ENCODE peak calls at places on chromosomes 7 and 10, in eight cellular contexts. One of them, this sample, is unnamed.

GRCh38 chr7:132732466-132732865 is 156.2 kb upstream of the PLXNA4 start:
- DNase-seq in foreskin fibroblast: no peak
- DNase-seq in hepatocyte: no peak
- DNase-seq in IMR-90: no peak
- DNase-seq in fibroblast of lung: no peak
- DNase-seq in BJ: no peak
- DNase-seq in cardiac fibroblast: no peak
- DNase-seq in cardiac muscle cell: no peak
- DNase-seq in this sample: no peak

GRCh38 chr10:33214174-33214573 is 120.3 kb downstream of the NRP1 start:
- DNase-seq in cardiac fibroblast: no peak
- DNase-seq in fibroblast of lung: no peak
- DNase-seq in IMR-90: no peak
- DNase-seq in BJ: no peak
- DNase-seq in hepatocyte: no peak
- DNase-seq in foreskin fibroblast: no peak
- DNase-seq in cardiac muscle cell: no peak
- DNase-seq in this sample: no peak

GRCh38 chr7:55878701-55879100 is 8.6 kb upstream of the ZNF713 start:
- DNase-seq in BJ: peak; percentile 3
- DNase-seq in cardiac fibroblast: no peak
- DNase-seq in IMR-90: no peak
- DNase-seq in cardiac muscle cell: no peak
- DNase-seq in foreskin fibroblast: no peak
- DNase-seq in fibroblast of lung: no peak
- DNase-seq in hepatocyte: no peak
- DNase-seq in this sample: no peak

GRCh38 chr7:22859676-22860290 is 37.1 kb upstream of the TOMM7 start:
- DNase-seq in foreskin fibroblast: no peak
- DNase-seq in hepatocyte: no peak
- DNase-seq in cardiac fibroblast: peak; percentile 68
- DNase-seq in IMR-90: no peak
- DNase-seq in cardiac muscle cell: peak; percentile 62
- DNase-seq in fibroblast of lung: peak; percentile 80
- DNase-seq in BJ: no peak
- DNase-seq in this sample: peak; percentile 80

GRCh38 chr10:42242135-42242805 is 396.1 kb downstream of the ZNF33B start:
- DNase-seq in foreskin fibroblast: no peak
- DNase-seq in fibroblast of lung: peak; percentile 0
- DNase-seq in BJ: no peak
- DNase-seq in cardiac fibroblast: no peak
- DNase-seq in cardiac muscle cell: no peak
- DNase-seq in hepatocyte: no peak
- DNase-seq in IMR-90: no peak
- DNase-seq in this sample: no peak

GRCh38 chr7:135645296-135645904 is 16.9 kb upstream of the STMP1 start:
- DNase-seq in hepatocyte: peak; percentile 70
- DNase-seq in cardiac fibroblast: peak; percentile 75
- DNase-seq in BJ: no peak
- DNase-seq in cardiac muscle cell: peak; percentile 70
- DNase-seq in foreskin fibroblast: no peak
- DNase-seq in IMR-90: peak; percentile 64
- DNase-seq in fibroblast of lung: peak; percentile 32
- DNase-seq in this sample: no peak

GRCh38 chr10:124176309-124177179 is 83.1 kb upstream of the CHST15 start:
- DNase-seq in foreskin fibroblast: no peak
- DNase-seq in IMR-90: no peak
- DNase-seq in cardiac muscle cell: peak; percentile 65
- DNase-seq in cardiac fibroblast: peak; percentile 26
- DNase-seq in hepatocyte: no peak
- DNase-seq in BJ: no peak
- DNase-seq in fibroblast of lung: peak; percentile 90
- DNase-seq in this sample: no peak

GRCh38 chr7:96612034-96612433 is 97.6 kb downstream of the SEM1 start:
- DNase-seq in IMR-90: no peak
- DNase-seq in BJ: no peak
- DNase-seq in foreskin fibroblast: no peak
- DNase-seq in fibroblast of lung: no peak
- DNase-seq in cardiac muscle cell: no peak
- DNase-seq in cardiac fibroblast: no peak
- DNase-seq in hepatocyte: no peak
- DNase-seq in this sample: no peak

GRCh38 chr10:8628351-8628750 is 573.9 kb downstream of the GATA3 start:
- DNase-seq in BJ: no peak
- DNase-seq in cardiac muscle cell: no peak
- DNase-seq in cardiac fibroblast: no peak
- DNase-seq in IMR-90: no peak
- DNase-seq in foreskin fibroblast: no peak
- DNase-seq in fibroblast of lung: no peak
- DNase-seq in hepatocyte: no peak
- DNase-seq in this sample: no peak

GRCh38 chr7:1289681-1290261 is 57.1 kb downstream of the UNCX start:
- DNase-seq in BJ: no peak
- DNase-seq in cardiac fibroblast: no peak
- DNase-seq in hepatocyte: no peak
- DNase-seq in foreskin fibroblast: no peak
- DNase-seq in IMR-90: no peak
- DNase-seq in fibroblast of lung: no peak
- DNase-seq in cardiac muscle cell: no peak
- DNase-seq in this sample: no peak

GRCh38 chr7:81664304-81664703 is 105.5 kb downstream of the HGF start:
- DNase-seq in cardiac muscle cell: no peak
- DNase-seq in cardiac fibroblast: no peak
- DNase-seq in BJ: no peak
- DNase-seq in fibroblast of lung: no peak
- DNase-seq in hepatocyte: no peak
- DNase-seq in foreskin fibroblast: no peak
- DNase-seq in IMR-90: no peak
- DNase-seq in this sample: no peak

GRCh38 chr7:143487566-143487965 is 9.9 kb downstream of the TAS2R41 start:
- DNase-seq in cardiac fibroblast: peak; percentile 30
- DNase-seq in foreskin fibroblast: peak; percentile 78
- DNase-seq in cardiac muscle cell: peak; percentile 34
- DNase-seq in fibroblast of lung: peak; percentile 20
- DNase-seq in BJ: no peak
- DNase-seq in IMR-90: peak; percentile 62
- DNase-seq in hepatocyte: peak; percentile 51
- DNase-seq in this sample: no peak

GRCh38 chr10:12690525-12691139 is 310.9 kb downstream of the CCDC3 start:
- DNase-seq in cardiac fibroblast: no peak
- DNase-seq in IMR-90: peak; percentile 64
- DNase-seq in foreskin fibroblast: no peak
- DNase-seq in fibroblast of lung: no peak
- DNase-seq in BJ: no peak
- DNase-seq in hepatocyte: peak; percentile 41
- DNase-seq in cardiac muscle cell: no peak
- DNase-seq in this sample: no peak

GRCh38 chr10:44387853-44388251 is 3.0 kb upstream of the CXCL12 start:
- DNase-seq in IMR-90: no peak
- DNase-seq in fibroblast of lung: no peak
- DNase-seq in BJ: no peak
- DNase-seq in foreskin fibroblast: no peak
- DNase-seq in cardiac muscle cell: no peak
- DNase-seq in cardiac fibroblast: no peak
- DNase-seq in hepatocyte: no peak
- DNase-seq in this sample: no peak

GRCh38 chr10:70169661-70170364 is 501 bp downstream of the SAR1A start:
- DNase-seq in cardiac muscle cell: peak; percentile 17
- DNase-seq in fibroblast of lung: no peak
- DNase-seq in BJ: no peak
- DNase-seq in cardiac fibroblast: no peak
- DNase-seq in hepatocyte: peak; percentile 46
- DNase-seq in foreskin fibroblast: no peak
- DNase-seq in IMR-90: no peak
- DNase-seq in this sample: no peak

GRCh38 chr7:100437150-100438100 is 1.1 kb upstream of the PPP1R35 start:
- DNase-seq in foreskin fibroblast: no peak
- DNase-seq in IMR-90: no peak
- DNase-seq in BJ: no peak
- DNase-seq in cardiac fibroblast: no peak
- DNase-seq in fibroblast of lung: no peak
- DNase-seq in hepatocyte: no peak
- DNase-seq in cardiac muscle cell: no peak
- DNase-seq in this sample: no peak

GRCh38 chr10:55466806-55467504 is 665.9 kb upstream of the PCDH15 start:
- DNase-seq in fibroblast of lung: no peak
- DNase-seq in BJ: no peak
- DNase-seq in IMR-90: no peak
- DNase-seq in hepatocyte: no peak
- DNase-seq in cardiac fibroblast: no peak
- DNase-seq in foreskin fibroblast: no peak
- DNase-seq in cardiac muscle cell: no peak
- DNase-seq in this sample: no peak

GRCh38 chr7:25180592-25180923 is 47.7 kb downstream of the NPVF start:
- DNase-seq in BJ: no peak
- DNase-seq in IMR-90: no peak
- DNase-seq in foreskin fibroblast: no peak
- DNase-seq in fibroblast of lung: no peak
- DNase-seq in cardiac muscle cell: no peak
- DNase-seq in cardiac fibroblast: no peak
- DNase-seq in hepatocyte: no peak
- DNase-seq in this sample: no peak
- TF ChIP-seq CTCF in BJ: no peak
- TF ChIP-seq CTCF in IMR-90: no peak
- TF ChIP-seq CTCF in foreskin fibroblast: no peak
- TF ChIP-seq CTCF in fibroblast of lung: no peak
- TF ChIP-seq CTCF in cardiac muscle cell: no peak
- TF ChIP-seq CTCF in cardiac fibroblast: no peak
- TF ChIP-seq CTCF in hepatocyte: no peak
- TF ChIP-seq CTCF in this sample: no peak

GRCh38 chr7:152025077-152025936 is at the start of gene GALNT11:
- DNase-seq in cardiac muscle cell: peak; percentile 91
- DNase-seq in fibroblast of lung: peak; percentile 78
- DNase-seq in BJ: peak; percentile 20
- DNase-seq in IMR-90: peak; percentile 79
- DNase-seq in cardiac fibroblast: peak; percentile 88
- DNase-seq in foreskin fibroblast: peak; percentile 86
- DNase-seq in hepatocyte: peak; percentile 96
- DNase-seq in this sample: peak; percentile 33
- H3K4me3 ChIP-seq in cardiac muscle cell: peak within 1 kb of the TSS; percentile 73
- H3K4me3 ChIP-seq in fibroblast of lung: peak within 1 kb of the TSS; percentile 77
- H3K4me3 ChIP-seq in BJ: peak within 1 kb of the TSS; percentile 73
- H3K4me3 ChIP-seq in IMR-90: peak within 1 kb of the TSS; percentile 88
- H3K4me3 ChIP-seq in cardiac fibroblast: peak within 1 kb of the TSS; percentile 86
- H3K4me3 ChIP-seq in foreskin fibroblast: peak within 1 kb of the TSS; percentile 81
- H3K4me3 ChIP-seq in hepatocyte: peak within 1 kb of the TSS; percentile 98
- H3K4me3 ChIP-seq in this sample: peak within 1 kb of the TSS; percentile 87

GRCh38 chr10:28541695-28542365 is 8.9 kb downstream of the WAC start:
- DNase-seq in IMR-90: no peak
- DNase-seq in cardiac muscle cell: no peak
- DNase-seq in foreskin fibroblast: no peak
- DNase-seq in cardiac fibroblast: no peak
- DNase-seq in hepatocyte: no peak
- DNase-seq in fibroblast of lung: no peak
- DNase-seq in BJ: no peak
- DNase-seq in this sample: no peak
- TF ChIP-seq CTCF in IMR-90: no peak
- TF ChIP-seq CTCF in cardiac muscle cell: peak; percentile 16
- TF ChIP-seq CTCF in foreskin fibroblast: no peak
- TF ChIP-seq CTCF in cardiac fibroblast: no peak
- TF ChIP-seq CTCF in hepatocyte: no peak
- TF ChIP-seq CTCF in fibroblast of lung: no peak
- TF ChIP-seq CTCF in BJ: peak; percentile 11
- TF ChIP-seq CTCF in this sample: peak; percentile 33

GRCh38 chr7:11819947-11820346 is 12.1 kb downstream of the THSD7A start:
- DNase-seq in hepatocyte: no peak
- DNase-seq in fibroblast of lung: no peak
- DNase-seq in BJ: no peak
- DNase-seq in cardiac fibroblast: no peak
- DNase-seq in cardiac muscle cell: no peak
- DNase-seq in IMR-90: no peak
- DNase-seq in foreskin fibroblast: no peak
- DNase-seq in this sample: no peak
- H3K4me3 ChIP-seq in hepatocyte: no peak overlapping the region
- H3K4me3 ChIP-seq in fibroblast of lung: no peak overlapping the region
- H3K4me3 ChIP-seq in BJ: no peak overlapping the region
- H3K4me3 ChIP-seq in cardiac fibroblast: no peak overlapping the region
- H3K4me3 ChIP-seq in cardiac muscle cell: no peak overlapping the region
- H3K4me3 ChIP-seq in IMR-90: no peak overlapping the region
- H3K4me3 ChIP-seq in foreskin fibroblast: no peak overlapping the region
- H3K4me3 ChIP-seq in this sample: no peak overlapping the region

GRCh38 chr7:122885583-122886356 is 490 bp downstream of the CADPS2 start:
- DNase-seq in BJ: no peak
- DNase-seq in cardiac fibroblast: peak; percentile 51
- DNase-seq in foreskin fibroblast: peak; percentile 5
- DNase-seq in cardiac muscle cell: peak; percentile 50
- DNase-seq in fibroblast of lung: peak; percentile 51
- DNase-seq in IMR-90: no peak
- DNase-seq in hepatocyte: peak; percentile 60
- DNase-seq in this sample: no peak
- TF ChIP-seq CTCF in BJ: no peak
- TF ChIP-seq CTCF in cardiac fibroblast: peak; percentile 36
- TF ChIP-seq CTCF in foreskin fibroblast: no peak
- TF ChIP-seq CTCF in cardiac muscle cell: no peak
- TF ChIP-seq CTCF in fibroblast of lung: no peak
- TF ChIP-seq CTCF in IMR-90: no peak
- TF ChIP-seq CTCF in hepatocyte: no peak
- TF ChIP-seq CTCF in this sample: no peak

DNA sequence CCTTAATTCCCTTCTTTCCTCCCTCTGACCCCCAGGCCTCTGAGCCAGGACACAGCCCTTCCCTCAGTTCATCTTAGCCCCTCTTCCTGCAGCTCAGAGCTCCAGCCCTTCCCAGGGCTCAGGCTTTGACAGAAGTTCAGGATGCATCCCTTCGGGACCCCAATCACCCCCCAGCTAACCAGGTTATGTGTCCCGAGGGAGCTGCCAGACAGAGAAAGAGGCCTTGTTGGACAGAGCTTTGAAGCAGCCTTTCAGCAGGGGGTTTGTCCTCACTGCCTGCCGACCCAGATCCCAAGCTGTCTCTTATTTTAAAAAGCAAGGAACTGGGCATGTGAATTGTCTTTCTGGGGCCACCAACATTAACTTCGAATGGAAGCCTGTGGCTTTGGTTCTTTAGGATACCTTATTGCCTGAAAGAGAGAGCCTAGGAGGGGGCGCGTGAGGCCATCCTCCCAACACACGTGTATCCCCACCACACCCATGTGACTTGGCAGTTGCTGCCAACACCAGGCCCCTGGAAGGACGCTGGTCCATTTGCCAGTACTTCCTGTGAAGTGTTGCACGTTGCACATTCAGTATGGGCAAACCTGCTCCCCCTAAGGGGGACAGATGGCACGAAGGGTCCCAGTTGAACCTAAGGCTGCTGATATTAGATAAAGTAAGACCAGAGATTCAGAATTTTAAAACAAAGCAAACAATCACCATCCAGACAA is 859 bp downstream of the CCDC136 start:
- DNase-seq in cardiac fibroblast: no peak
- DNase-seq in hepatocyte: no peak
- DNase-seq in BJ: no peak
- DNase-seq in cardiac muscle cell: no peak
- DNase-seq in foreskin fibroblast: no peak
- DNase-seq in fibroblast of lung: no peak
- DNase-seq in IMR-90: no peak
- DNase-seq in this sample: no peak
- H3K4me3 ChIP-seq in cardiac fibroblast: no peak overlapping the region
- H3K4me3 ChIP-seq in hepatocyte: no peak overlapping the region
- H3K4me3 ChIP-seq in BJ: no peak overlapping the region
- H3K4me3 ChIP-seq in cardiac muscle cell: no peak overlapping the region
- H3K4me3 ChIP-seq in foreskin fibroblast: peak overlapping the region; percentile 74
- H3K4me3 ChIP-seq in fibroblast of lung: peak overlapping the region; percentile 27
- H3K4me3 ChIP-seq in IMR-90: no peak overlapping the region
- H3K4me3 ChIP-seq in this sample: no peak overlapping the region

GRCh38 chr7:156432018-156432417 is 208.6 kb upstream of the RNF32 start:
- DNase-seq in BJ: no peak
- DNase-seq in fibroblast of lung: no peak
- DNase-seq in cardiac muscle cell: no peak
- DNase-seq in cardiac fibroblast: no peak
- DNase-seq in hepatocyte: no peak
- DNase-seq in IMR-90: no peak
- DNase-seq in foreskin fibroblast: no peak
- DNase-seq in this sample: no peak
- TF ChIP-seq CTCF in BJ: no peak
- TF ChIP-seq CTCF in fibroblast of lung: no peak
- TF ChIP-seq CTCF in cardiac muscle cell: no peak
- TF ChIP-seq CTCF in cardiac fibroblast: no peak
- TF ChIP-seq CTCF in hepatocyte: no peak
- TF ChIP-seq CTCF in IMR-90: no peak
- TF ChIP-seq CTCF in foreskin fibroblast: no peak
- TF ChIP-seq CTCF in this sample: no peak

This sample was measured in retinal pigment epithelial cell.